ENCODE peak calls at places on chromosome 1, in seven cellular contexts. B, V, K, O, Q, P and A are unnamed samples.

GRCh38 chr1:22018583-22019559 is 17.4 kb downstream of the CELA3A start:
- DNase-seq in V (no peak), P (peak; percentile 68), K (peak; percentile 42), O (no peak), Q (no peak), B (peak; percentile 73), A (peak; percentile 57)

GRCh38 chr1:30760596-30761311 is 3.2 kb upstream of the LAPTM5 start:
- DNase-seq in O (no peak), V (no peak), P (no peak), Q (no peak), B (no peak), K (no peak), A (no peak)

GRCh38 chr1:243943671-243944428 is 93.8 kb upstream of the AKT3 start:
- DNase-seq in V (no peak), P (no peak), Q (no peak), K (no peak), B (no peak), O (no peak), A (no peak)

GRCh38 chr1:234899041-234899787 is 229.4 kb downstream of the TOMM20 start:
- DNase-seq in K (no peak), B (peak; percentile 90), O (no peak), P (no peak), V (peak; percentile 75), Q (no peak), A (no peak)

GRCh38 chr1:113027008-113027407 is 46.0 kb upstream of the LRIG2 start:
- DNase-seq in P (no peak), Q (no peak), K (peak; percentile 19), B (no peak), O (no peak), V (no peak), A (no peak)

GRCh38 chr1:168893359-168893791 is 164.4 kb upstream of the DPT start:
- DNase-seq in V (peak; percentile 9), K (no peak), B (no peak), Q (no peak), O (no peak), P (no peak), A (no peak)

GRCh38 chr1:209199822-209200221 is 383.7 kb upstream of the CAMK1G start:
- DNase-seq in O (no peak), P (no peak), V (no peak), Q (no peak), K (peak; percentile 88), B (no peak), A (no peak)

GRCh38 chr1:50156241-50157010 is 47.7 kb downstream of the ELAVL4 start:
- DNase-seq in Q (no peak), K (no peak), P (no peak), B (no peak), O (no peak), V (no peak), A (no peak)

GRCh38 chr1:234987415-234988159 is 141.1 kb downstream of the TOMM20 start:
- DNase-seq in P (no peak), V (peak; percentile 72), K (peak; percentile 85), O (peak; percentile 58), B (peak; percentile 89), Q (no peak), A (no peak)

GRCh38 chr1:203672354-203672753 is 45.7 kb downstream of the ATP2B4 start:
- DNase-seq in V (peak; percentile 77), Q (peak; percentile 78), B (peak; percentile 77), K (no peak), O (peak; percentile 73), P (no peak), A (no peak)

GRCh38 chr1:77976433-77977076 is 2.3 kb downstream of the FUBP1 start:
- DNase-seq in Q (no peak), V (no peak), K (no peak), O (no peak), B (no peak), P (no peak), A (peak; percentile 15)

GRCh38 chr1:6145351-6145750 is 34.8 kb downstream of the CHD5 start:
- DNase-seq in P (no peak), K (no peak), V (no peak), Q (no peak), O (no peak), B (no peak), A (no peak)

GRCh38 chr1:234917495-234918188 is 211.0 kb downstream of the TOMM20 start:
- DNase-seq in B (peak; percentile 49), O (no peak), P (no peak), K (no peak), Q (no peak), V (peak; percentile 36), A (no peak)

GRCh38 chr1:2098301-2098698 is 48.1 kb downstream of the PRKCZ start:
- DNase-seq in B (no peak), Q (no peak), P (no peak), V (no peak), K (no peak), O (peak; percentile 5), A (no peak)

GRCh38 chr1:175232335-175232734 is 39.8 kb upstream of the KIAA0040 start:
- DNase-seq in P (no peak), O (no peak), B (no peak), Q (no peak), K (no peak), V (no peak), A (no peak)

GRCh38 chr1:145707183-145707867 is at the start of gene PDZK1:
- DNase-seq in O (no peak), P (no peak), K (no peak), V (peak; percentile 66), Q (peak; percentile 21), B (no peak), A (no peak)

GRCh38 chr1:227335587-227336020 is 17.3 kb upstream of the CDC42BPA start:
- DNase-seq in Q (no peak), O (no peak), P (no peak), B (no peak), K (no peak), V (no peak), A (no peak)

GRCh38 chr1:33176362-33176850 is 5.4 kb downstream of the TRIM62 start:
- DNase-seq in K (no peak), P (no peak), O (no peak), Q (peak; percentile 70), V (no peak), B (peak; percentile 95), A (no peak)

GRCh38 chr1:177488722-177489121 is 318.0 kb downstream of the BRINP2 start:
- DNase-seq in B (no peak), Q (peak; percentile 39), P (no peak), V (no peak), K (no peak), O (no peak), A (no peak)

GRCh38 chr1:116286541-116286971 is 86.5 kb upstream of the ATP1A1 start:
- DNase-seq in B (no peak), Q (no peak), K (no peak), V (no peak), O (no peak), P (no peak), A (no peak)

GRCh38 chr1:34843392-34844251 is 15.9 kb downstream of the SMIM12 start:
- DNase-seq in B (peak; percentile 66), P (no peak), V (peak; percentile 24), Q (no peak), K (no peak), O (no peak), A (no peak)
- H3K4me1 ChIP-seq in B (peaks cover 47% of the 10 kb centered on the region), P (no peaks in the 10 kb centered on the region), V (peaks cover 75% of the 10 kb centered on the region), Q (no peaks in the 10 kb centered on the region), K (peaks cover 27% of the 10 kb centered on the region), O (peaks cover 85% of the 10 kb centered on the region), A (no peaks in the 10 kb centered on the region)

DNA sequence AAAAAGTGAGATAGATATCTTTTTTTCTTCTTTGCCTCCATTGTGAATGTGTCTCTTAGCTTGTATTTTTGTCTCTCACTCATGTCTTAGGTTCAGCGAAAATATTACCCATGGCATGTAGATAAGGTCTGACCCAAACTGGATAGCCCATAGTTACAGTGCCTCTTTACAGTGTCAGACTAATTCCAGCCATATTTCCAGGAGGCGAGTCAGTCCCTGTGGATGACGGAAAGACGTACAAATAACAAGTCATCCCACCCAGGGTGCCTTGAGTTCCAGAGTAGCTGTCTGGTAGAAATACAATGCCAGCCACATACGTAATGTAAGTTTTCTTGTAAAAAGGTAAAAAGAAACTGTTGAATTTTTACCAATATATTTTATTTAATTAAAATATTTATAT is 157.3 kb downstream of the ZNF281 start:
- DNase-seq in K (no peak), B (no peak), O (no peak), Q (no peak), P (no peak), V (no peak), A (no peak)
- H3K4me1 ChIP-seq in K (peaks cover 24% of the 10 kb centered on the region), B (no peaks in the 10 kb centered on the region), O (no peaks in the 10 kb centered on the region), Q (no peaks in the 10 kb centered on the region), P (no peaks in the 10 kb centered on the region), V (no peaks in the 10 kb centered on the region), A (no peaks in the 10 kb centered on the region)

DNA sequence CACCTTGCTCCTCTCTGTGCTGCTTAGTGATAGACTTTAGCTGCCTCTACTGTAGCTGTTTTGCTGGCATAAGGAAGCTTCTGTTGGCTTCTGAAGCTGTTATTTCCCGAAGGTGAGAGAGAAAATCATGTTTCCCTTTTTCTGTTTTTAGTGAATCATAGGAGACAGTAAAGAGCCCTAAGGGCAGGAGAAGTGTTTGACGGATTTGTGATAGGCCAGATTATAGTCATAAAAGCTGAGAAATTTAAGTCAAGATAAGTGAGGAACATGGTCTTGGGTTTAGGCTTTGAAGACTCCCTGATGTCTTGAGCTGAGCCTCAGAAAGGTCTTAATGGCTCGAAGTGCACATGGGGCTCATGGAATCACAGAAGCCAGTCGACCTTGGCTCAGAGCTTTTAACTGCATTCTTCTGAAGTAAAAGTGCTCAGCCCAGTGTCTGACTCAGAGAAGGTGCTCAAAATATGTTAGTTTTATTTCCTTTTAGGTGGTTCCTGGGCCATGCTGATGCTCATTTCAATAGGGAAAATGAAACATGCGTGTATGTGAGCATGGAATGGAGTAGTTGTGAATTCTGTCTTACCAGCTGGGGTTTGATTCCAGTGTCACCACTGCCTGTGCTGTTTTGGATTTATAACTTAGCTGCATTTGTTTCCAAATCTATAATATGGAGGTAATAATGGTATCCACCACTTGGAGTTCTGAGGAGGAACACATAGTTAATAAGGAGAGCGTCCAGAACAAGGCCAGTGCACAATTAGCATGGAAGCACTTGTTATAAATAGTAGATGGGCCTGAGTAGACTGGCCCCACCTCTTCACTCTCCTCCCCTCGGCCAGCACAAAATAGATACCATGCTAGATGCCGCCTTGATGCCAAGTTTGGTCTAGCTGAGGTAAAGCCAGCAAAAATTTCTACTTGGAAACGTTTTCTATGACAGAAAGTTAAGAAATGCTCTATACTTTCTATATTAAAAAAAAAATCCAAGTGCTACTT is 99.2 kb downstream of the C1orf21 start:
- DNase-seq in Q (no peak), B (no peak), O (no peak), K (no peak), V (no peak), P (no peak), A (no peak)
- H3K4me1 ChIP-seq in Q (peaks cover 26% of the 10 kb centered on the region), B (peaks cover 63% of the 10 kb centered on the region), O (peaks cover 90% of the 10 kb centered on the region), K (peaks cover 44% of the 10 kb centered on the region), V (peaks cover 55% of the 10 kb centered on the region), P (no peaks in the 10 kb centered on the region), A (peaks cover 1% of the 10 kb centered on the region)

GRCh38 chr1:26368486-26368885 is 4.1 kb downstream of the ZNF683 start:
- DNase-seq in V (no peak), K (no peak), Q (no peak), O (no peak), B (no peak), P (no peak), A (no peak)

GRCh38 chr1:26370591-26371382 is 1.8 kb downstream of the ZNF683 start:
- DNase-seq in V (no peak), K (no peak), O (no peak), P (peak; percentile 29), Q (no peak), B (no peak), A (no peak)

GRCh38 chr1:26367441-26367840 is 5.1 kb downstream of the ZNF683 start:
- DNase-seq in P (no peak), B (no peak), Q (peak; percentile 6), K (no peak), V (no peak), O (no peak), A (no peak)

GRCh38 chr1:26364956-26365355 is 7.6 kb downstream of the ZNF683 start:
- DNase-seq in P (no peak), V (no peak), B (no peak), K (no peak), O (no peak), Q (peak; percentile 12), A (no peak)

GRCh38 chr1:26368006-26368405 is 4.5 kb downstream of the ZNF683 start:
- DNase-seq in V (no peak), Q (no peak), O (no peak), B (no peak), K (no peak), P (no peak), A (no peak)
- H3K4me1 ChIP-seq in V (peaks cover 6% of the 10 kb centered on the region), Q (no peaks in the 10 kb centered on the region), O (no peaks in the 10 kb centered on the region), B (no peaks in the 10 kb centered on the region), K (no peaks in the 10 kb centered on the region), P (peaks cover 9% of the 10 kb centered on the region), A (peaks cover 47% of the 10 kb centered on the region)